ENCODE peak calls at places on chromosomes 6 and 20, in five cellular contexts. W is GM12878, U is K562, Q is HCT116, X is HepG2. Y is an unnamed sample.

GRCh38 chr6:34441526-34441925 is 15.7 kb upstream of the RPS10 start:
- DNase-seq in Q (no peak), W (no peak), U (no peak), X (no peak), Y (no peak)

GRCh38 chr6:31048090-31048489 is 37.8 kb downstream of the MUC22 start:
- DNase-seq in W (no peak), X (no peak), Q (no peak), U (no peak), Y (no peak)

GRCh38 chr20:46089076-46089337 is 755 bp downstream of the NCOA5 start:
- DNase-seq in X (peak; percentile 15), W (no peak), Q (no peak), U (no peak), Y (no peak)

GRCh38 chr6:25237579-25237978 is 41.6 kb upstream of the CARMIL1 start:
- DNase-seq in Q (no peak), U (no peak), X (no peak), W (no peak), Y (no peak)

GRCh38 chr6:46906776-46907175 is 15.0 kb downstream of the ADGRF5 start:
- DNase-seq in Q (no peak), W (no peak), U (no peak), X (no peak), Y (no peak)

GRCh38 chr20:38168791-38169589 is 3.9 kb upstream of the TGM2 start:
- DNase-seq in Q (no peak), W (no peak), X (peak; percentile 52), U (no peak), Y (no peak)

GRCh38 chr20:6994452-6994851 is 227.0 kb downstream of the BMP2 start:
- DNase-seq in Q (no peak), X (no peak), W (no peak), U (no peak), Y (no peak)

GRCh38 chr6:20024979-20025378 is 187.3 kb downstream of the MBOAT1 start:
- DNase-seq in U (no peak), W (no peak), X (no peak), Q (no peak), Y (no peak)

GRCh38 chr6:65191412-65191811 is 515.6 kb downstream of the EYS start:
- DNase-seq in Q (no peak), U (no peak), W (no peak), X (no peak), Y (no peak)
- TF ChIP-seq POLR2AphosphoS5 in Q (no peak), U (no peak), W (no peak), X (no peak), Y (no peak)

GRCh38 chr6:56729719-56730118 is 87.0 kb upstream of the DST start:
- DNase-seq in U (no peak), W (no peak), X (no peak), Q (no peak), Y (no peak)

GRCh38 chr6:56734334-56734733 is 91.6 kb upstream of the DST start:
- DNase-seq in X (no peak), Q (no peak), W (no peak), U (no peak), Y (no peak)

GRCh38 chr6:56733298-56733697 is 90.6 kb upstream of the DST start:
- DNase-seq in X (no peak), U (no peak), W (no peak), Q (no peak), Y (no peak)

GRCh38 chr6:56730663-56731529 is 88.2 kb upstream of the DST start:
- DNase-seq in W (no peak), U (no peak), X (no peak), Q (no peak), Y (no peak)

DNA sequence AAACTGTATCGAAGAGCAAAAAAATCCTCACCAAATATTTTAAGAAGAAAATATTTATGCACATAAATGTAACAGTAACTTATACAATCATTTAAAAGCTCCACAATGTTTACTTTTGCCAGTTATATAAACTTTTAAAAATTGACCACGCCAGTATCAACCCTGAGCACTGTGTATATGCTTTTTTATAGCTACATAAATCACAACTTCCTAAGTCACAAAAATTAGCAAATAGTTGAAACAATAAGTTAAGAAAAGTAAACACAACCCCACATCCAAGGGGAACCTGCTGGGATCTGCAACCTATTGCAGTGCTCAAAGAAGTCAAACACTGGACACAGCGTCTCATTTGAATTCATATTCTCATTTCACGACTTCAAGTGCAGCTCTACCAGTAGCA is 89.8 kb upstream of the DST start:
- DNase-seq in W (no peak), X (no peak), Q (no peak), U (no peak), Y (no peak)
- H3K9ac ChIP-seq in W (no peak overlapping the region), X (no peak overlapping the region), Q (no peak overlapping the region), U (no peak overlapping the region), Y (no peak overlapping the region)

GRCh38 chr20:59605691-59606364 is 1.5 kb downstream of the PHACTR3 start:
- DNase-seq in W (no peak), Q (no peak), U (no peak), X (no peak), Y (no peak)

GRCh38 chr20:59603176-59603575 is 1.2 kb upstream of the PHACTR3 start:
- DNase-seq in X (no peak), Q (no peak), W (no peak), U (no peak), Y (no peak)

GRCh38 chr20:59606566-59606965 is 2.2 kb downstream of the PHACTR3 start:
- DNase-seq in U (no peak), X (no peak), W (no peak), Q (no peak), Y (no peak)

GRCh38 chr20:59603727-59604608 is at the start of gene PHACTR3:
- DNase-seq in W (no peak), Q (no peak), U (no peak), X (no peak), Y (no peak)

GRCh38 chr20:59604770-59605665 is 678 bp downstream of the PHACTR3 start:
- DNase-seq in W (no peak), Q (no peak), U (no peak), X (no peak), Y (no peak)
- TF ChIP-seq EZH2 in W (no peak), Q (no peak), U (no peak), X (no peak), Y (peak; percentile 29)

DNA sequence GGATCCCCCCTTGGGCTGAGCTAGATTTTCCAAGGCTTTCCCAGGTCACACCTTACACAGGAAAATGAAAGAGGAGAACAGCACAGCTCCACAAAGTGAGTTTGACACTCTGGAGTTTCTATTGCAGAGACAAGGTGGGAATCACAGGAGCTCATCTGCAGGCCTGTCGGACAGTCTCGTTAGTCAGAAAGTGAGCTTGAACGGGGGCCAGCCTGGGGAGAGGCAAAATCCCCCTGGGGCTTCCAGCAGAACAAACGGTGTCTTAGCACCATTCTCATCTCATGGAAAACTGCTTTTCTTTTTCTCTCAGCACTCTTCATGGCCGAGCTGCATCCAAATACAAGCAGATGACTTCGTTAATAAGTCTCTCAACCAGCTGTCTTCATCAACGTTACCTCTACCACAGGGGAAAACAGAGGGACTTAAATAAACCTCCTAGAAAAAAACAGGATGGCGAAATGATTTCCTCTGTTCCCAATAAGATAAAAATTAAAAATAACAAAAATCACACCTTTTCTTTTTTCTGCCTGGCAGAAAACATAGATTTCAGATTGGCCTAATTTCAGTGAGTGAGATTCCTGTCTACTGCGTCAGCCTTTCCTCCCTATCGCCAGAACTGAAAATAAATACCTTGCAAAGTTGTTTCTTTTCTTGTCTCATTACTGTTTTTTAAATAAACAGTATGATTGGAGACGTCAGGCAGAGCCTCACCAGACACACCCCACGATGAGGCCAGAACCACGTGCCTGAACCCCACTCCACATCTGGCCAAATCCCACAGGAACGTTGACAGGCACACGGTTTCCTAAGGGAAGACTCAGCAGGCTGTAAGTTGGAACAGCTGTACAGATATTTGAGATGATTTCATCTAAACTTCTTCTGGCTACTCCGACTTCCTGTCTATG is 219.0 kb downstream of the TTLL2 start:
- DNase-seq in X (no peak), W (no peak), Q (no peak), U (no peak), Y (no peak)
- TF ChIP-seq POLR2AphosphoS5 in X (no peak), W (no peak), Q (no peak), U (no peak), Y (no peak)

GRCh38 chr20:9169409-9169808 is 100.5 kb downstream of the PLCB4 start:
- DNase-seq in Q (no peak), W (no peak), X (no peak), U (no peak), Y (no peak)

GRCh38 chr20:9177278-9177677 is 108.4 kb downstream of the PLCB4 start:
- DNase-seq in Q (no peak), W (no peak), U (no peak), X (no peak), Y (no peak)

DNA sequence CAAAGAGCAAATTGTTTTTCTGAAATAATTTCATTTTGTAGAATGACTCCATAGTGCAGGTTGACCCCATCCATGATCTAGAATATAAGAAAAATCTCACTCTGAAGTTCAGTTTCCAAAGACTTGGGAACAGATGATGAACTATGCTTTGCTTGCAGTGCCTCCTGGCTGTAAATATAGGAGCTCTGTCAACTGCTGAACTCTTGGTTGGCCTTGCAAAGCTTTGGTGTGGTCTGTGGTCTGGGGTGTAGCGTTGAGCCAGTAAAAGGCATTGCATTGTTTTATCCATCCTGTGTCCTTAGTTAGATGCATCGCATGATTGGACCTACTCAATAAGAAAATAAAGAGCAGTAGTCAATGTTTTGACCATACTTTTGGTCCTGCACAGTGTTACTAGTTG is 104.0 kb downstream of the PLCB4 start:
- DNase-seq in U (no peak), X (no peak), Q (no peak), W (no peak), Y (no peak)
- H3K9ac ChIP-seq in U (no peak overlapping the region), X (no peak overlapping the region), Q (no peak overlapping the region), W (no peak overlapping the region), Y (no peak overlapping the region)

GRCh38 chr6:150004783-150005717 is 20.3 kb downstream of the RAET1L start:
- DNase-seq in X (peak; percentile 84), W (no peak), U (peak; percentile 99), Q (peak; percentile 81), Y (no peak)
- TF ChIP-seq EZH2 in X (no peak), W (no peak), U (no peak), Q (no peak), Y (no peak)

GRCh38 chr20:23164176-23164601 is 78.1 kb upstream of the CD93 start:
- DNase-seq in Q (no peak), U (no peak), W (no peak), X (peak; percentile 43), Y (no peak)

GRCh38 chr20:23166563-23166962 is 80.4 kb upstream of the CD93 start:
- DNase-seq in X (no peak), Q (no peak), W (no peak), U (no peak), Y (no peak)

GRCh38 chr20:23165964-23166363 is 79.8 kb upstream of the CD93 start:
- DNase-seq in U (no peak), X (no peak), Q (no peak), W (no peak), Y (no peak)

GRCh38 chr20:23163562-23163961 is 77.4 kb upstream of the CD93 start:
- DNase-seq in X (no peak), Q (no peak), U (no peak), W (no peak), Y (no peak)

GRCh38 chr20:23165307-23165750 is 79.2 kb upstream of the CD93 start:
- DNase-seq in W (no peak), Q (no peak), X (no peak), U (peak; percentile 36), Y (no peak)
- TF ChIP-seq POLR2AphosphoS5 in W (no peak), Q (no peak), X (no peak), U (no peak), Y (no peak)

Y was measured in SK-N-MC.